ENCODE peak calls at places on chromosomes 11 and 22, in six cellular contexts. One of them, this sample, is unnamed.

GRCh38 chr11:108664241-108664640 is 628 bp upstream of the DDX10 start:
- DNase-seq in mucosa of gallbladder: no peak
- DNase-seq in AML-193: no peak
- DNase-seq in NCI-H2171: no peak
- DNase-seq in Caco-2: no peak
- DNase-seq in hypothalamus: no peak
- DNase-seq in this sample: no peak

GRCh38 chr11:10597877-10598341 is 29.4 kb upstream of the LYVE1 start:
- DNase-seq in mucosa of gallbladder: no peak
- DNase-seq in AML-193: peak; percentile 19
- DNase-seq in NCI-H2171: no peak
- DNase-seq in Caco-2: no peak
- DNase-seq in hypothalamus: no peak
- DNase-seq in this sample: no peak

GRCh38 chr22:27129266-27129665 is 471.9 kb downstream of the MIAT start:
- DNase-seq in mucosa of gallbladder: no peak
- DNase-seq in AML-193: no peak
- DNase-seq in NCI-H2171: no peak
- DNase-seq in Caco-2: no peak
- DNase-seq in hypothalamus: no peak
- DNase-seq in this sample: no peak

GRCh38 chr11:112718483-112718882 is 242.7 kb upstream of the NCAM1 start:
- DNase-seq in mucosa of gallbladder: no peak
- DNase-seq in AML-193: no peak
- DNase-seq in NCI-H2171: no peak
- DNase-seq in Caco-2: no peak
- DNase-seq in hypothalamus: no peak
- DNase-seq in this sample: no peak

GRCh38 chr11:1307163-1307870 is 2.1 kb downstream of the TOLLIP start:
- DNase-seq in mucosa of gallbladder: no peak
- DNase-seq in AML-193: peak; percentile 31
- DNase-seq in NCI-H2171: no peak
- DNase-seq in Caco-2: no peak
- DNase-seq in hypothalamus: no peak
- DNase-seq in this sample: no peak

GRCh38 chr11:119056397-119056999 is 507 bp downstream of the HYOU1 start:
- DNase-seq in mucosa of gallbladder: peak; percentile 17
- DNase-seq in AML-193: no peak
- DNase-seq in NCI-H2171: no peak
- DNase-seq in Caco-2: peak; percentile 57
- DNase-seq in hypothalamus: no peak
- DNase-seq in this sample: peak; percentile 61

GRCh38 chr11:23856654-23857053 is 640.2 kb upstream of the LUZP2 start:
- DNase-seq in mucosa of gallbladder: no peak
- DNase-seq in AML-193: no peak
- DNase-seq in NCI-H2171: no peak
- DNase-seq in Caco-2: no peak
- DNase-seq in hypothalamus: no peak
- DNase-seq in this sample: no peak

GRCh38 chr11:22982903-22983302 is 122.6 kb upstream of the CCDC179 start:
- DNase-seq in mucosa of gallbladder: no peak
- DNase-seq in AML-193: no peak
- DNase-seq in NCI-H2171: no peak
- DNase-seq in Caco-2: no peak
- DNase-seq in hypothalamus: no peak
- DNase-seq in this sample: no peak

GRCh38 chr11:33207408-33207985 is 46.2 kb upstream of the CSTF3 start:
- DNase-seq in mucosa of gallbladder: no peak
- DNase-seq in AML-193: no peak
- DNase-seq in NCI-H2171: no peak
- DNase-seq in Caco-2: no peak
- DNase-seq in hypothalamus: no peak
- DNase-seq in this sample: no peak

GRCh38 chr11:1073261-1073724 is 1.4 kb upstream of the MUC2 start:
- DNase-seq in mucosa of gallbladder: peak; percentile 78
- DNase-seq in AML-193: no peak
- DNase-seq in NCI-H2171: no peak
- DNase-seq in Caco-2: no peak
- DNase-seq in hypothalamus: no peak
- DNase-seq in this sample: no peak

GRCh38 chr22:27514612-27515011 is 286.9 kb downstream of the MN1 start:
- DNase-seq in mucosa of gallbladder: no peak
- DNase-seq in AML-193: no peak
- DNase-seq in NCI-H2171: no peak
- DNase-seq in Caco-2: no peak
- DNase-seq in hypothalamus: no peak
- DNase-seq in this sample: no peak

GRCh38 chr11:7688238-7688826 is 15.0 kb upstream of the CYB5R2 start:
- DNase-seq in mucosa of gallbladder: no peak
- DNase-seq in AML-193: peak; percentile 24
- DNase-seq in NCI-H2171: no peak
- DNase-seq in Caco-2: peak; percentile 49
- DNase-seq in hypothalamus: no peak
- DNase-seq in this sample: peak; percentile 60

GRCh38 chr11:68594123-68594522 is 90.2 kb upstream of the GAL start:
- DNase-seq in mucosa of gallbladder: no peak
- DNase-seq in AML-193: no peak
- DNase-seq in NCI-H2171: no peak
- DNase-seq in Caco-2: no peak
- DNase-seq in hypothalamus: no peak
- DNase-seq in this sample: no peak

GRCh38 chr11:78499971-78500370 is 74.7 kb downstream of the NARS2 start:
- DNase-seq in mucosa of gallbladder: no peak
- DNase-seq in AML-193: no peak
- DNase-seq in NCI-H2171: no peak
- DNase-seq in Caco-2: no peak
- DNase-seq in hypothalamus: no peak
- DNase-seq in this sample: no peak

GRCh38 chr11:69923196-69923595 is 104.0 kb upstream of the FGF3 start:
- DNase-seq in mucosa of gallbladder: no peak
- DNase-seq in AML-193: no peak
- DNase-seq in NCI-H2171: no peak
- DNase-seq in Caco-2: no peak
- DNase-seq in hypothalamus: no peak
- DNase-seq in this sample: no peak

GRCh38 chr22:38467904-38468760 is at the start of gene KDELR3:
- DNase-seq in mucosa of gallbladder: peak; percentile 40
- DNase-seq in AML-193: no peak
- DNase-seq in NCI-H2171: no peak
- DNase-seq in Caco-2: peak; percentile 64
- DNase-seq in hypothalamus: no peak
- DNase-seq in this sample: no peak

GRCh38 chr11:3096909-3097395 is 39.7 kb upstream of the CARS1 start:
- DNase-seq in mucosa of gallbladder: no peak
- DNase-seq in AML-193: no peak
- DNase-seq in NCI-H2171: no peak
- DNase-seq in Caco-2: no peak
- DNase-seq in hypothalamus: no peak
- DNase-seq in this sample: no peak

GRCh38 chr11:117584056-117584830 is 212.8 kb downstream of the DSCAML1 start:
- DNase-seq in mucosa of gallbladder: no peak
- DNase-seq in AML-193: no peak
- DNase-seq in NCI-H2171: no peak
- DNase-seq in Caco-2: no peak
- DNase-seq in hypothalamus: no peak
- DNase-seq in this sample: no peak

GRCh38 chr22:26213826-26214225 is 44.6 kb downstream of the SEZ6L start:
- DNase-seq in mucosa of gallbladder: no peak
- DNase-seq in AML-193: no peak
- DNase-seq in NCI-H2171: no peak
- DNase-seq in Caco-2: no peak
- DNase-seq in hypothalamus: no peak
- DNase-seq in this sample: no peak

GRCh38 chr11:16703795-16704194 is 34.7 kb upstream of the C11orf58 start:
- DNase-seq in mucosa of gallbladder: no peak
- DNase-seq in AML-193: no peak
- DNase-seq in NCI-H2171: no peak
- DNase-seq in Caco-2: no peak
- DNase-seq in hypothalamus: no peak
- DNase-seq in this sample: no peak

GRCh38 chr11:92969634-92970347 is at the start of gene MTNR1B:
- DNase-seq in mucosa of gallbladder: no peak
- DNase-seq in AML-193: no peak
- DNase-seq in NCI-H2171: no peak
- DNase-seq in Caco-2: no peak
- DNase-seq in hypothalamus: no peak
- DNase-seq in this sample: no peak